ENCODE peak calls at places on chromosomes 2 and 18, in eight cellular contexts. One of them, this sample, is unnamed.
A peak's percentile ranks its signal among the peaks of the same experiment; 100 is the strongest.

GRCh38 chr2:85605406-85606115 is 3.1 kb upstream of the TMEM150A start:
- DNase-seq in SJSA1: peak; percentile 95
- DNase-seq in kidney: no peak
- DNase-seq in neuronal stem cell: no peak
- DNase-seq in cardiac fibroblast: peak; percentile 91
- DNase-seq in HFF-Myc: peak; percentile 40
- DNase-seq in ovary: no peak
- DNase-seq in hepatocyte: peak; percentile 69
- DNase-seq in this sample: no peak

GRCh38 chr2:112621792-112622527 is 23.8 kb upstream of the SLC20A1 start:
- DNase-seq in SJSA1: no peak
- DNase-seq in kidney: no peak
- DNase-seq in neuronal stem cell: no peak
- DNase-seq in cardiac fibroblast: peak; percentile 72
- DNase-seq in HFF-Myc: no peak
- DNase-seq in ovary: no peak
- DNase-seq in hepatocyte: no peak
- DNase-seq in this sample: no peak

GRCh38 chr2:17536416-17536815 is 4.1 kb upstream of the VSNL1 start:
- DNase-seq in SJSA1: no peak
- DNase-seq in kidney: no peak
- DNase-seq in neuronal stem cell: no peak
- DNase-seq in cardiac fibroblast: no peak
- DNase-seq in HFF-Myc: no peak
- DNase-seq in ovary: no peak
- DNase-seq in hepatocyte: no peak
- DNase-seq in this sample: no peak

GRCh38 chr2:24015562-24016375 is 5.9 kb downstream of the MFSD2B start:
- DNase-seq in SJSA1: peak; percentile 94
- DNase-seq in kidney: no peak
- DNase-seq in neuronal stem cell: no peak
- DNase-seq in cardiac fibroblast: peak; percentile 96
- DNase-seq in HFF-Myc: peak; percentile 9
- DNase-seq in ovary: no peak
- DNase-seq in hepatocyte: peak; percentile 56
- DNase-seq in this sample: no peak

GRCh38 chr2:35462226-35462983 is 893.2 kb upstream of the CRIM1 start:
- DNase-seq in SJSA1: peak; percentile 69
- DNase-seq in kidney: no peak
- DNase-seq in neuronal stem cell: no peak
- DNase-seq in cardiac fibroblast: peak; percentile 6
- DNase-seq in HFF-Myc: no peak
- DNase-seq in ovary: no peak
- DNase-seq in hepatocyte: no peak
- DNase-seq in this sample: no peak

GRCh38 chr2:218145124-218145523 is 19.3 kb downstream of the CXCR2 start:
- DNase-seq in SJSA1: no peak
- DNase-seq in kidney: no peak
- DNase-seq in neuronal stem cell: no peak
- DNase-seq in cardiac fibroblast: peak; percentile 27
- DNase-seq in HFF-Myc: no peak
- DNase-seq in ovary: no peak
- DNase-seq in hepatocyte: peak; percentile 60
- DNase-seq in this sample: no peak

GRCh38 chr2:225170162-225170561 is 127.9 kb upstream of the DOCK10 start:
- DNase-seq in SJSA1: no peak
- DNase-seq in kidney: no peak
- DNase-seq in neuronal stem cell: no peak
- DNase-seq in cardiac fibroblast: no peak
- DNase-seq in HFF-Myc: no peak
- DNase-seq in ovary: no peak
- DNase-seq in hepatocyte: no peak
- DNase-seq in this sample: no peak

GRCh38 chr2:151029406-151030157 is 232.1 kb downstream of the RBM43 start:
- DNase-seq in SJSA1: no peak
- DNase-seq in kidney: no peak
- DNase-seq in neuronal stem cell: no peak
- DNase-seq in cardiac fibroblast: peak; percentile 82
- DNase-seq in HFF-Myc: no peak
- DNase-seq in ovary: no peak
- DNase-seq in hepatocyte: no peak
- DNase-seq in this sample: no peak

GRCh38 chr2:12819721-12820120 is 103.0 kb downstream of the TRIB2 start:
- DNase-seq in SJSA1: peak; percentile 74
- DNase-seq in kidney: no peak
- DNase-seq in neuronal stem cell: no peak
- DNase-seq in cardiac fibroblast: peak; percentile 94
- DNase-seq in HFF-Myc: no peak
- DNase-seq in ovary: no peak
- DNase-seq in hepatocyte: no peak
- DNase-seq in this sample: no peak

GRCh38 chr2:172082944-172083718 is 2.2 kb upstream of the DLX1 start:
- DNase-seq in SJSA1: no peak
- DNase-seq in kidney: peak; percentile 78
- DNase-seq in neuronal stem cell: peak; percentile 35
- DNase-seq in cardiac fibroblast: no peak
- DNase-seq in HFF-Myc: no peak
- DNase-seq in ovary: no peak
- DNase-seq in hepatocyte: no peak
- DNase-seq in this sample: no peak

GRCh38 chr18:61545281-61546245 is 212.3 kb downstream of the CDH20 start:
- DNase-seq in SJSA1: no peak
- DNase-seq in kidney: no peak
- DNase-seq in neuronal stem cell: no peak
- DNase-seq in cardiac fibroblast: no peak
- DNase-seq in HFF-Myc: no peak
- DNase-seq in ovary: peak; percentile 44
- DNase-seq in hepatocyte: no peak
- DNase-seq in this sample: no peak

GRCh38 chr2:64840419-64840818 is 148.8 kb upstream of the SLC1A4 start:
- DNase-seq in SJSA1: no peak
- DNase-seq in kidney: no peak
- DNase-seq in neuronal stem cell: no peak
- DNase-seq in cardiac fibroblast: peak; percentile 24
- DNase-seq in HFF-Myc: no peak
- DNase-seq in ovary: no peak
- DNase-seq in hepatocyte: no peak
- DNase-seq in this sample: no peak

GRCh38 chr2:168231609-168232241 is 15.7 kb downstream of the STK39 start:
- DNase-seq in SJSA1: no peak
- DNase-seq in kidney: peak; percentile 26
- DNase-seq in neuronal stem cell: no peak
- DNase-seq in cardiac fibroblast: no peak
- DNase-seq in HFF-Myc: no peak
- DNase-seq in ovary: no peak
- DNase-seq in hepatocyte: no peak
- DNase-seq in this sample: no peak

GRCh38 chr2:173862612-173863217 is 102.5 kb downstream of the SP3 start:
- DNase-seq in SJSA1: no peak
- DNase-seq in kidney: no peak
- DNase-seq in neuronal stem cell: no peak
- DNase-seq in cardiac fibroblast: no peak
- DNase-seq in HFF-Myc: no peak
- DNase-seq in ovary: no peak
- DNase-seq in hepatocyte: no peak
- DNase-seq in this sample: no peak

GRCh38 chr18:13374468-13375301 is 156.1 kb downstream of the LDLRAD4 start:
- DNase-seq in SJSA1: no peak
- DNase-seq in kidney: no peak
- DNase-seq in neuronal stem cell: no peak
- DNase-seq in cardiac fibroblast: peak; percentile 15
- DNase-seq in HFF-Myc: no peak
- DNase-seq in ovary: no peak
- DNase-seq in hepatocyte: no peak
- DNase-seq in this sample: no peak

GRCh38 chr18:13376841-13377351 is 158.3 kb downstream of the LDLRAD4 start:
- DNase-seq in SJSA1: no peak
- DNase-seq in kidney: no peak
- DNase-seq in neuronal stem cell: no peak
- DNase-seq in cardiac fibroblast: no peak
- DNase-seq in HFF-Myc: no peak
- DNase-seq in ovary: no peak
- DNase-seq in hepatocyte: no peak
- DNase-seq in this sample: no peak

GRCh38 chr18:13375302-13376255 is 157.0 kb downstream of the LDLRAD4 start:
- DNase-seq in SJSA1: peak; percentile 84
- DNase-seq in kidney: peak; percentile 93
- DNase-seq in neuronal stem cell: no peak
- DNase-seq in cardiac fibroblast: peak; percentile 86
- DNase-seq in HFF-Myc: peak; percentile 54
- DNase-seq in ovary: no peak
- DNase-seq in hepatocyte: peak; percentile 57
- DNase-seq in this sample: peak; percentile 45

GRCh38 chr18:13377496-13377895 is 158.9 kb downstream of the LDLRAD4 start:
- DNase-seq in SJSA1: no peak
- DNase-seq in kidney: no peak
- DNase-seq in neuronal stem cell: no peak
- DNase-seq in cardiac fibroblast: peak; percentile 8
- DNase-seq in HFF-Myc: no peak
- DNase-seq in ovary: no peak
- DNase-seq in hepatocyte: no peak
- DNase-seq in this sample: no peak

DNA sequence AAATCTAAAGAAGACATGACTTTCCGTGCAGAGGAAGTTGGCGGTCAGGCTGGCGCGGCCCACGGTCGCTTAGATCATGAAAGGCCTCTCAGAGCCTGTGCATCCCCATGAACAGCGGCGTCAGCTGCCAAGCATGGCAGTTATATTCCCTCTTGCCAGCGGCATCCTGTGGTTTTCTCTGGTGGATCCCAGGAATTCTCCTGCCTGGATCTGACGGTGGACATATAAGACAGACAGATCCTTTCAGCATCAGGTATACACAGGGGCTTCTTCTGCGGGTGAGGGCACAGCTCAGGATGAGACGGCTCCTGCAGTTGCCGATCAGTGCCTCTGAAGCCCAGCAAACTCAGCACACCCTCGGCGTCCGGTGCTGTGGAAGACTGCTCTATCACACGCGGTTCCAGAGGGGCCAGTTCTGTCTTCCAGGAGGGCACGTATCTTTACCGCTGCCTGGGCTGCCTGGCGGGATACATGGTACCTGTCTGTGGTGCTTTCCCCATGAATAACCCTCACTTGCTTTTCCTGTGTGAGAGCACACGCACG is 157.8 kb downstream of the LDLRAD4 start:
- DNase-seq in SJSA1: no peak
- DNase-seq in kidney: no peak
- DNase-seq in neuronal stem cell: no peak
- DNase-seq in cardiac fibroblast: no peak
- DNase-seq in HFF-Myc: no peak
- DNase-seq in ovary: no peak
- DNase-seq in hepatocyte: no peak
- DNase-seq in this sample: no peak
- H3K4me3 ChIP-seq in SJSA1: no peak overlapping the region
- H3K4me3 ChIP-seq in kidney: no peak overlapping the region
- H3K4me3 ChIP-seq in neuronal stem cell: no peak overlapping the region
- H3K4me3 ChIP-seq in cardiac fibroblast: no peak overlapping the region
- H3K4me3 ChIP-seq in HFF-Myc: no peak overlapping the region
- H3K4me3 ChIP-seq in ovary: no peak overlapping the region
- H3K4me3 ChIP-seq in hepatocyte: no peak overlapping the region
- H3K4me3 ChIP-seq in this sample: no peak overlapping the region

GRCh38 chr2:44799105-44799504 is 142.4 kb upstream of the SIX3 start:
- DNase-seq in SJSA1: no peak
- DNase-seq in kidney: no peak
- DNase-seq in neuronal stem cell: no peak
- DNase-seq in cardiac fibroblast: no peak
- DNase-seq in HFF-Myc: no peak
- DNase-seq in ovary: no peak
- DNase-seq in hepatocyte: no peak
- DNase-seq in this sample: no peak

GRCh38 chr2:44801289-44801675 is 140.2 kb upstream of the SIX3 start:
- DNase-seq in SJSA1: no peak
- DNase-seq in kidney: no peak
- DNase-seq in neuronal stem cell: no peak
- DNase-seq in cardiac fibroblast: no peak
- DNase-seq in HFF-Myc: no peak
- DNase-seq in ovary: no peak
- DNase-seq in hepatocyte: no peak
- DNase-seq in this sample: no peak

GRCh38 chr2:44799754-44800153 is 141.7 kb upstream of the SIX3 start:
- DNase-seq in SJSA1: no peak
- DNase-seq in kidney: no peak
- DNase-seq in neuronal stem cell: no peak
- DNase-seq in cardiac fibroblast: no peak
- DNase-seq in HFF-Myc: no peak
- DNase-seq in ovary: no peak
- DNase-seq in hepatocyte: no peak
- DNase-seq in this sample: no peak

GRCh38 chr2:44796771-44797170 is 144.7 kb upstream of the SIX3 start:
- DNase-seq in SJSA1: no peak
- DNase-seq in kidney: no peak
- DNase-seq in neuronal stem cell: no peak
- DNase-seq in cardiac fibroblast: no peak
- DNase-seq in HFF-Myc: no peak
- DNase-seq in ovary: no peak
- DNase-seq in hepatocyte: no peak
- DNase-seq in this sample: no peak

DNA sequence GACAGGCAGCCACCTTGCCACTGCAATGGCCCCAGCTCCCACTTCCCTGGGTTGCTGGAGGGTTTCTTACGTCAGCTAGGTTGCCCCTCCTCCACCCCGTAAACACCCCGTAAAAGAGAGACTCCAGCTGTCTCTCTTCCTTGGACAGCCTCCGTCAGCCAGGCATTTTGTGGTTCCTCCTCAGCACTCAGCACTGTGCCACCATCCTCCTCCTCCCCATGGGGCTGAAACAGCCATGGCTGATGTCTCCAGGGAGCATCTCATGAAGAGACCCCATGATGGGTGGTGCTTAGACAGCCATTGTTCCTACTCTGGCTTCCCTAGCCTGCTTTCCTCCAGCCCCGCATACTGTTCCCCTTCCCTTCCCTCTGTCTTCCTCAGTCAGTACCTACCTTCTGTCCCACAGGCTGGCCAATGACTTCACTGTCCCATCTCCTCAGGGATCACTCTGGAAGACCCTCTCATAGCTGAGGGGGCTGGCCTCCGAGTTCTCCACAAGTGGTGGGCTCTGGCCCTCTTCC is 143.3 kb upstream of the SIX3 start:
- DNase-seq in SJSA1: no peak
- DNase-seq in kidney: no peak
- DNase-seq in neuronal stem cell: no peak
- DNase-seq in cardiac fibroblast: no peak
- DNase-seq in HFF-Myc: no peak
- DNase-seq in ovary: no peak
- DNase-seq in hepatocyte: no peak
- DNase-seq in this sample: no peak
- H3K4me3 ChIP-seq in SJSA1: no peak overlapping the region
- H3K4me3 ChIP-seq in kidney: no peak overlapping the region
- H3K4me3 ChIP-seq in neuronal stem cell: no peak overlapping the region
- H3K4me3 ChIP-seq in cardiac fibroblast: no peak overlapping the region
- H3K4me3 ChIP-seq in HFF-Myc: no peak overlapping the region
- H3K4me3 ChIP-seq in ovary: no peak overlapping the region
- H3K4me3 ChIP-seq in hepatocyte: no peak overlapping the region
- H3K4me3 ChIP-seq in this sample: no peak overlapping the region

GRCh38 chr2:11421863-11422490 is 44.0 kb downstream of the E2F6 start:
- DNase-seq in SJSA1: no peak
- DNase-seq in kidney: no peak
- DNase-seq in neuronal stem cell: no peak
- DNase-seq in cardiac fibroblast: no peak
- DNase-seq in HFF-Myc: no peak
- DNase-seq in ovary: no peak
- DNase-seq in hepatocyte: no peak
- DNase-seq in this sample: no peak
- H3K4me3 ChIP-seq in SJSA1: no peak overlapping the region
- H3K4me3 ChIP-seq in kidney: no peak overlapping the region
- H3K4me3 ChIP-seq in neuronal stem cell: no peak overlapping the region
- H3K4me3 ChIP-seq in cardiac fibroblast: no peak overlapping the region
- H3K4me3 ChIP-seq in HFF-Myc: no peak overlapping the region
- H3K4me3 ChIP-seq in ovary: no peak overlapping the region
- H3K4me3 ChIP-seq in hepatocyte: no peak overlapping the region
- H3K4me3 ChIP-seq in this sample: no peak overlapping the region

GRCh38 chr18:10131783-10132381 is 218.1 kb downstream of the VAPA start:
- DNase-seq in SJSA1: no peak
- DNase-seq in kidney: no peak
- DNase-seq in neuronal stem cell: peak; percentile 26
- DNase-seq in cardiac fibroblast: no peak
- DNase-seq in HFF-Myc: no peak
- DNase-seq in ovary: peak; percentile 62
- DNase-seq in hepatocyte: peak; percentile 65
- DNase-seq in this sample: no peak
- H3K4me3 ChIP-seq in SJSA1: no peak overlapping the region
- H3K4me3 ChIP-seq in kidney: peak overlapping the region; percentile 44
- H3K4me3 ChIP-seq in neuronal stem cell: peak overlapping the region; percentile 66
- H3K4me3 ChIP-seq in cardiac fibroblast: no peak overlapping the region
- H3K4me3 ChIP-seq in HFF-Myc: no peak overlapping the region
- H3K4me3 ChIP-seq in ovary: peak overlapping the region; percentile 17
- H3K4me3 ChIP-seq in hepatocyte: no peak overlapping the region
- H3K4me3 ChIP-seq in this sample: no peak overlapping the region